ENCODE peak calls at places on chromosomes 12 and 14, in seven cellular contexts. I, D, Y, X, S, U and W are unnamed samples.

GRCh38 chr14:102805454-102805891 is 28.2 kb downstream of the TRAF3 start:
- DNase-seq in I (peak), D (no peak), Y (no peak), X (peak), S (no peak), U (peak), W (peak)

GRCh38 chr12:12008931-12009611 is 61.7 kb upstream of the BCL2L14 start:
- DNase-seq in I (no peak), D (no peak), Y (no peak), X (no peak), S (peak), U (no peak), W (peak)

GRCh38 chr14:71143391-71144290 is 236.4 kb downstream of the PCNX1 start:
- DNase-seq in I (no peak), D (no peak), Y (no peak), X (no peak), S (peak), U (peak), W (no peak)

GRCh38 chr14:56794088-56794556 is 16.2 kb downstream of the OTX2 start:
- DNase-seq in I (no peak), D (no peak), Y (no peak), X (no peak), S (no peak), U (no peak), W (peak)

GRCh38 chr14:73943083-73943482 is 6.8 kb downstream of the FAM161B start:
- DNase-seq in I (no peak), D (no peak), Y (peak), X (no peak), S (peak), U (no peak), W (no peak)

GRCh38 chr12:50072198-50072907 is 12.8 kb upstream of the SMARCD1 start:
- DNase-seq in I (no peak), D (no peak), Y (no peak), X (no peak), S (no peak), U (no peak), W (peak)

GRCh38 chr12:1518486-1518762 is 76.0 kb downstream of the FBXL14 start:
- DNase-seq in I (no peak), D (no peak), Y (no peak), X (no peak), S (no peak), U (no peak), W (no peak)

GRCh38 chr14:61764342-61765122 is 2.3 kb downstream of the SNAPC1 start:
- DNase-seq in I (no peak), D (no peak), Y (no peak), X (no peak), S (no peak), U (no peak), W (no peak)

GRCh38 chr14:104680056-104680805 is 9.2 kb upstream of the INF2 start:
- DNase-seq in I (no peak), D (peak), Y (no peak), X (no peak), S (peak), U (no peak), W (peak)

GRCh38 chr14:98802044-98802443 is 470.0 kb downstream of the BCL11B start:
- DNase-seq in I (no peak), D (no peak), Y (no peak), X (no peak), S (no peak), U (no peak), W (no peak)

GRCh38 chr14:52241102-52241793 is 26.2 kb upstream of the PTGDR start:
- DNase-seq in I (no peak), D (no peak), Y (no peak), X (no peak), S (no peak), U (no peak), W (no peak)

GRCh38 chr12:120194534-120195395 is at the start of gene GCN1:
- DNase-seq in I (peak), D (peak), Y (peak), X (peak), S (peak), U (peak), W (peak)

GRCh38 chr12:84661732-84662326 is 250.8 kb downstream of the SLC6A15 start:
- DNase-seq in I (no peak), D (no peak), Y (no peak), X (no peak), S (no peak), U (no peak), W (no peak)

DNA sequence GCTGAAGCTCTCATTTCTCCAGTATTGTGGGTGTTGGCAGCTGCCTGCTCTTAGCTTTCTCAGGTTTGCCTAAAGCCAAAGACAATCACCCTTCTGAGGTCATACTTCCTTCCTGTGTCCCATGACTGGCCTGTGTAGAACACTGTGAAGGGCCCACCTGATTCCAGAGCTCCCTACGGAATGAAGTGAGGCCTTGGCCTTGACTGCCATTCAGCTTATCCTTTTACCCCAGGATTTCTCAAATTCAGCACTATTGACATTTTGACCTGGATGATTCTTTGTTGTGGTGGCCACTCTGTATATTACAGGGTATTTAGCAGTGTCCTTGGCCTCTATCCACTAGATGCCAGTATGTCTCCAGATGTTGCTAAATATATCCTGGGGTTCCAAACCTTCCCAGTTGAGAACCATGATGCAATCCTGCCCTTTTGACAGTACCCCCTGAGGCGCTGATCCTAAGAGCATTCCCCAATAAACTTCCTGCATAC is 112.3 kb upstream of the KRR1 start:
- DNase-seq in I (peak), D (no peak), Y (no peak), X (no peak), S (no peak), U (no peak), W (peak)
- H3K27ac ChIP-seq in I (peak), D (no peak), Y (no peak), X (no peak), S (no peak), U (no peak), W (no peak)

GRCh38 chr12:51687142-51687935 is 96.3 kb downstream of the SCN8A start:
- DNase-seq in I (no peak), D (no peak), Y (no peak), X (no peak), S (no peak), U (no peak), W (no peak)

GRCh38 chr12:51686727-51687126 is 95.7 kb downstream of the SCN8A start:
- DNase-seq in I (no peak), D (no peak), Y (no peak), X (no peak), S (no peak), U (no peak), W (no peak)

GRCh38 chr12:51678086-51678724 is 87.2 kb downstream of the SCN8A start:
- DNase-seq in I (peak), D (no peak), Y (no peak), X (no peak), S (peak), U (peak), W (peak)

DNA sequence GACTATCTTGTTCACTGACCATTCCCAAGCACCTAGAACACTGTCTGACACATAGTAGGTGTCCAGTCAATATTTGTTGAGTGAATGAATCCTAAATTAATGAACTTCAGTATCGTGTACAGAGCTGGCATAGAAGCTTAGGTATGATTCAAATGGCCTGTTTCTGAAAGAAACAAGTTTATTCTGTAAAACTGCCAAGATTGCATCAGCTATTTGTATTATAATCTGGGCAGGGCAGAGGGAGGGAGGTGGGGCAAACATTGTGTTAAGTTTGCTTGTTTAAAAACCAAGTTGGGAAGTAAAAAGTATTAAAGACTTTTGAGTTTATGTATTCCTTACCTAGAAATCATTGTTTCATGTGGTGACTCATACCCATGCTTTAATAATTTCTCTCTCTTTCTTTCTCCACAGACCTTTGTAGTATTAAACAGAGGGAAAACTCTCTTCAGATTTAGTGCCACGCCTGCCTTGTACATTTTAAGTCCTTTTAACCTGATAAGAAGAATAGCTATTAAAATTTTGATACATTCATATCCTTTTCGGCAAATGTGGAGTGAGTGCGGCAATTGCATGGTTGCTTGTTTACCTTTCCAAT is 92.8 kb downstream of the SCN8A start:
- DNase-seq in I (no peak), D (no peak), Y (no peak), X (no peak), S (no peak), U (no peak), W (no peak)
- H3K27ac ChIP-seq in I (no peak), D (no peak), Y (no peak), X (no peak), S (no peak), U (no peak), W (no peak)

GRCh38 chr12:26648584-26648983 is 184.4 kb downstream of the ITPR2 start:
- DNase-seq in I (no peak), D (no peak), Y (no peak), X (no peak), S (no peak), U (no peak), W (no peak)
- H3K27ac ChIP-seq in I (no peak), D (no peak), Y (no peak), X (no peak), S (no peak), U (no peak), W (no peak)

DNA sequence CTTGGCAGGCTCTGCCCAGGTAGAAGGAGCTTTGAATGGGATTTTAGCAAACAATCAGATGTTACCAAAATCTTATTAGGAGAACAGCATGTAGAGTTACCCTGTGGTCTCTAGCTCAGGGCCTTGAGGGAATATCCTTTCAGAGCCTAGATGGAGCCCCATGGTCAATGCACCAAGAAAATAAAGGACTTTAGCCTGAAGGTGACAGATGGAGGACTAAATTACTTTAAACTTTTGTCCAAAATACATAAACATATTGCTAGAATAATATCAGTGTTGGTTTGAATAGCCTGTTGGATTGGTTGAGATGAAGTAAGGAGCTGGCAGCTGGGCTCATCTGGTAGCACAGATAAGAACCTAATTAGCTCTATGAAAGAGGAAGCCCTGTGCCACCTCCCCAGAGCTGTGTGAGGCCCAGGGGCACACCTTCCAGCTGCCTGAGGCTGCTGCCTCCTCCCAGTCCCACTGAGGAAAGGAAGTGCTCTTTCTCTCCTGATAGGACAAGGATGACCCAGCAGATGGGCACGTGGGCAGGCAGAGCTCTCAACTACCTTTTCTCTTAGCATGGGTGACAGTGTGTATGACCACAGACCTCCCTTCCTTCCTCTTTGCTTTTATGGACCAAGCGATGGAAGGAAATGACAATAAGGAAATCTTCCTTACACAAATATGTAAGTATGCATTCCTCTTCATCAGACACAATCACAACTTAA is 127.4 kb upstream of the AMIGO2 start:
- DNase-seq in I (no peak), D (no peak), Y (no peak), X (peak), S (no peak), U (peak), W (no peak)
- H3K27ac ChIP-seq in I (no peak), D (no peak), Y (peak), X (peak), S (no peak), U (peak), W (no peak)

DNA sequence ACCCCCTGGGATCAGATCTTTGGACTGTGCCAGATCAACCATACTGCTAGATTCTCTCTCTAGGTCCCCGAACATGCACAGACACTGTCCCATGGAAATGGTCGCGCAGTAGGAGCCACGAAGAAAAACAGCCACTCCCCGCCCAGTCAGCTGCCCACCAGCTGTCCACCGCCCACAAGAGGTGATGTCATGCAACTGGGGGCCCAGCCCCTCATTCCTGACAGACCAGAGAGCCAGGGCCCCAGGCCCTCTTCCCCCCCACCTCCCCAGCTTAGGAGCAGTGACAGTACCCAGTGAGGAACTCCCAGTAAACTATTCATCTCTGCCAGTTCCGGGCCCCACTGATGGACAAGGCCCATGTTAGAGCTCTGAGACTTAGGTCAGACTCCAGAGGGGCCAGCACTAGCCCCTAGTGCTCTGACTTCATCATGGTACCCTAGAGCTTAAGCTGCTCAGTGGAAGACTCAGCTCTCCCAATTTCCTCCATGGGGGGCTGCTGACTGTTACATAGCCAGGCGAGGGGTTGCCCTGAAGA is 3.7 kb upstream of the TAMALIN start:
- DNase-seq in I (no peak), D (no peak), Y (no peak), X (no peak), S (no peak), U (no peak), W (no peak)
- H3K27ac ChIP-seq in I (no peak), D (no peak), Y (no peak), X (no peak), S (no peak), U (no peak), W (no peak)

GRCh38 chr12:23525450-23526072 is 423.9 kb downstream of the SOX5 start:
- DNase-seq in I (no peak), D (no peak), Y (no peak), X (no peak), S (no peak), U (no peak), W (no peak)

GRCh38 chr12:23528316-23528715 is 421.2 kb downstream of the SOX5 start:
- DNase-seq in I (no peak), D (no peak), Y (no peak), X (no peak), S (no peak), U (no peak), W (no peak)

DNA sequence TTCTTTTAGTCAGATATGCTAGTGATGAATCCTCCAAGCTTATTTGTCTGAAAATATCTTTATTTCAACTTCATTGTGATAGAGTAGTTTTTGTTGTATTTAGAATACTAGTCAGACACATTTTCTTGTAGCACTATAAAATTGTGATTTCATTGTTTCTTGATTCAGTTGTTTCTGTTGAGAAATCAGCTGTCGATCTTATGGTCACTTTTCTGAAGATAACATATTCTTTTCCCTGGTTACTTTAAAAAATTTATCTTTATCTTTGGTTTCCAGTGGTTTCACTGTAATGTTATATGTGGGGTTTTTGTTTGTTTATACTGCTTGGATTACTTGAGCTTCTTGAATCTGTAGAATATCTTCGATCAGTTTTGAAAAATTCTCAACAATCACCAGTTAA is 426.1 kb downstream of the SOX5 start:
- DNase-seq in I (no peak), D (no peak), Y (no peak), X (no peak), S (no peak), U (no peak), W (no peak)
- H3K27ac ChIP-seq in I (no peak), D (no peak), Y (no peak), X (no peak), S (no peak), U (no peak), W (no peak)

GRCh38 chr12:25186788-25187397 is 8.1 kb downstream of the DNAI7 start:
- DNase-seq in I (no peak), D (no peak), Y (no peak), X (no peak), S (no peak), U (peak), W (no peak)
- H3K27ac ChIP-seq in I (no peak), D (no peak), Y (no peak), X (no peak), S (no peak), U (no peak), W (no peak)

GRCh38 chr14:50311337-50311973 is 574 bp downstream of the L2HGDH start:
- DNase-seq in I (no peak), D (no peak), Y (peak), X (no peak), S (no peak), U (no peak), W (no peak)
- H3K27ac ChIP-seq in I (peak), D (no peak), Y (peak), X (peak), S (peak), U (peak), W (no peak)